ENCODE peak calls at places on chromosome 14, in seven cellular contexts. U is GM12878, O is neural progenitor cell, W is H1, Q is HCT116, I is GM23248, T is colonic mucosa. A is an unnamed sample.

GRCh38 chr14:61106627-61107147 is 125.6 kb downstream of the SLC38A6 start:
- DNase-seq in U (no peak), O (no peak), W (peak; percentile 45), Q (no peak), I (no peak), T (no peak), A (no peak)

GRCh38 chr14:39827901-39828655 is 395.8 kb upstream of the FBXO33 start:
- DNase-seq in U (peak; percentile 21), O (no peak), W (no peak), Q (no peak), I (no peak), T (no peak), A (no peak)

GRCh38 chr14:59679872-59680271 is 103.3 kb upstream of the CCDC175 start:
- DNase-seq in U (no peak), O (peak; percentile 49), W (no peak), Q (no peak), I (peak; percentile 3), T (no peak), A (no peak)

GRCh38 chr14:92493024-92493423 is 20.6 kb upstream of the RIN3 start:
- DNase-seq in U (no peak), O (no peak), W (peak; percentile 30), Q (no peak), I (no peak), T (peak; percentile 9), A (no peak)

GRCh38 chr14:66069830-66070541 is 416.2 kb upstream of the CCDC196 start:
- DNase-seq in U (no peak), O (no peak), W (no peak), Q (no peak), I (peak; percentile 36), T (no peak), A (no peak)

GRCh38 chr14:99915305-99916090 is 122.3 kb downstream of the EML1 start:
- DNase-seq in U (no peak), O (no peak), W (peak; percentile 26), Q (no peak), I (no peak), T (no peak), A (no peak)

GRCh38 chr14:100764716-100765115 is 38.0 kb downstream of the DLK1 start:
- DNase-seq in U (no peak), O (peak; percentile 70), W (no peak), Q (no peak), I (no peak), T (no peak), A (no peak)

GRCh38 chr14:71688576-71688975 is 243.7 kb upstream of the RGS6 start:
- DNase-seq in U (no peak), O (no peak), W (no peak), Q (no peak), I (peak; percentile 45), T (peak; percentile 19), A (no peak)

GRCh38 chr14:57390806-57391562 is 598 bp downstream of the NAA30 start:
- DNase-seq in U (no peak), O (peak; percentile 65), W (peak; percentile 68), Q (no peak), I (peak; percentile 71), T (peak; percentile 36), A (no peak)

GRCh38 chr14:24816011-24816928 is 182.3 kb upstream of the GZMB start:
- DNase-seq in U (no peak), O (no peak), W (no peak), Q (no peak), I (peak; percentile 37), T (peak; percentile 70), A (no peak)

GRCh38 chr14:69574266-69574953 is at the start of gene CCDC177:
- DNase-seq in U (no peak), O (peak; percentile 94), W (peak; percentile 85), Q (peak; percentile 21), I (peak; percentile 67), T (peak; percentile 63), A (no peak)

GRCh38 chr14:55366271-55366670 is 45.4 kb downstream of the ATG14 start:
- DNase-seq in U (no peak), O (no peak), W (no peak), Q (no peak), I (peak; percentile 81), T (no peak), A (no peak)

GRCh38 chr14:104583424-104584114 is 4.0 kb downstream of the C14orf180 start:
- DNase-seq in U (no peak), O (no peak), W (no peak), Q (no peak), I (no peak), T (no peak), A (no peak)

GRCh38 chr14:22579218-22579617 is 9.8 kb downstream of the DAD1 start:
- DNase-seq in U (no peak), O (peak; percentile 40), W (no peak), Q (no peak), I (peak; percentile 19), T (no peak), A (no peak)

GRCh38 chr14:53016491-53016890 is 65.6 kb upstream of the FERMT2 start:
- DNase-seq in U (no peak), O (no peak), W (no peak), Q (no peak), I (peak; percentile 11), T (no peak), A (no peak)

GRCh38 chr14:53016919-53017318 is 66.1 kb upstream of the FERMT2 start:
- DNase-seq in U (no peak), O (no peak), W (no peak), Q (no peak), I (no peak), T (no peak), A (no peak)

GRCh38 chr14:53006931-53007330 is 56.1 kb upstream of the FERMT2 start:
- DNase-seq in U (no peak), O (no peak), W (no peak), Q (no peak), I (no peak), T (no peak), A (no peak)

GRCh38 chr14:53010193-53010592 is 59.3 kb upstream of the FERMT2 start:
- DNase-seq in U (no peak), O (no peak), W (no peak), Q (no peak), I (no peak), T (no peak), A (no peak)

DNA sequence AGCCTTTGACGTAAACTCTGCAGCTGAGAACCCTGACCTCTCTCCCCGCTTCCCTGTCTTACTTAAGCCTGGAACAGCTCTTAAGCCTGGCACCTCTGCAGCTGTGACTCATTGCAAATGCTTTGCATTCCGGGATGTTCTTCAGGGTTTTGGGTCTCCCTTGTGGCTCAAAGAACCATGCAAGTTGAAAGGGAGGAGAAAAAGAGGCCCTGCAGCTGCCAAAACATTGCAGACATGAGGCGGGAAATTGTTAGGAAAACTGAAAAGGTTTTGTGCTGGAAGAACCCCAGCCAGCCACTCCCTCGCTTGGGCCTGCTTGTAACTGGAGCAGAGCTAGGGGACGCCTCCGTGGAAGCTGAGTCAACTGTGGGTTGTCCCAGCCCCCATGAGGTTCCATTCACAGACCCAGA is 60.2 kb upstream of the FERMT2 start:
- DNase-seq in U (no peak), O (peak; percentile 65), W (no peak), Q (peak; percentile 21), I (peak; percentile 96), T (peak; percentile 31), A (peak; percentile 75)
- H3K9ac ChIP-seq in U (no peak overlapping the region), O (no peak overlapping the region), W (no peak overlapping the region), Q (no peak overlapping the region), I (peak overlapping the region; percentile 44), T (no peak overlapping the region), A (no peak overlapping the region)

GRCh38 chr14:72925171-72925759 is 999 bp upstream of the DCAF4 start:
- DNase-seq in U (no peak), O (no peak), W (no peak), Q (no peak), I (no peak), T (peak; percentile 27), A (no peak)

GRCh38 chr14:72928872-72929271 is 2.6 kb downstream of the DCAF4 start:
- DNase-seq in U (no peak), O (no peak), W (no peak), Q (no peak), I (no peak), T (no peak), A (no peak)

GRCh38 chr14:72924332-72924731 is 1.9 kb upstream of the DCAF4 start:
- DNase-seq in U (no peak), O (no peak), W (no peak), Q (no peak), I (no peak), T (no peak), A (no peak)

GRCh38 chr14:72926292-72927028 is at the start of gene DCAF4:
- DNase-seq in U (peak; percentile 94), O (peak; percentile 98), W (peak; percentile 91), Q (peak; percentile 97), I (peak; percentile 100), T (peak; percentile 98), A (peak; percentile 89)

GRCh38 chr14:72925815-72926291 is 411 bp upstream of the DCAF4 start:
- DNase-seq in U (no peak), O (no peak), W (no peak), Q (no peak), I (no peak), T (no peak), A (no peak)
- H3K9ac ChIP-seq in U (peak overlapping the region; percentile 59), O (no peak overlapping the region), W (no peak overlapping the region), Q (peak overlapping the region; percentile 83), I (peak overlapping the region; percentile 95), T (peak overlapping the region; percentile 93), A (peak overlapping the region; percentile 67)

DNA sequence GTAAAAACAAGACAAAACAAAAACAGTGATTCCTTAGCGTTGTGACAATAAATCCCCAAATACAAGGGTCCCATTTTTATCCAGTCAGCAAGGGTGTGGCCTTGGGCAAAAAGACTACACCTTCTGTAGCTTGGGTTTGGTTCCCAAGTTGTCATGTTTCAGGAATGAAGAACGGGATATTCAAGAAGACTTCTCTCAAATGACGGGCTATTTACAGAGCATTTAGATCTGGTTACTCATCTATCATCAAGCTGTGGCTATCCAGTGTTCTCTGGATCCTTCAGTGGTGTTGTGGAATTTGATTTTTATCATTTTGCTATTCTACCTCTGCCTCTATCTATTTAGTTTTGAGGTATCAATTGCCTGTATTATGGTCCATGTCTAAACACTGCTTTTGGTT is 219.7 kb downstream of the SLC25A21 start:
- DNase-seq in U (no peak), O (no peak), W (no peak), Q (peak; percentile 34), I (peak; percentile 88), T (no peak), A (no peak)
- H3K9ac ChIP-seq in U (no peak overlapping the region), O (no peak overlapping the region), W (no peak overlapping the region), Q (no peak overlapping the region), I (no peak overlapping the region), T (no peak overlapping the region), A (no peak overlapping the region)

DNA sequence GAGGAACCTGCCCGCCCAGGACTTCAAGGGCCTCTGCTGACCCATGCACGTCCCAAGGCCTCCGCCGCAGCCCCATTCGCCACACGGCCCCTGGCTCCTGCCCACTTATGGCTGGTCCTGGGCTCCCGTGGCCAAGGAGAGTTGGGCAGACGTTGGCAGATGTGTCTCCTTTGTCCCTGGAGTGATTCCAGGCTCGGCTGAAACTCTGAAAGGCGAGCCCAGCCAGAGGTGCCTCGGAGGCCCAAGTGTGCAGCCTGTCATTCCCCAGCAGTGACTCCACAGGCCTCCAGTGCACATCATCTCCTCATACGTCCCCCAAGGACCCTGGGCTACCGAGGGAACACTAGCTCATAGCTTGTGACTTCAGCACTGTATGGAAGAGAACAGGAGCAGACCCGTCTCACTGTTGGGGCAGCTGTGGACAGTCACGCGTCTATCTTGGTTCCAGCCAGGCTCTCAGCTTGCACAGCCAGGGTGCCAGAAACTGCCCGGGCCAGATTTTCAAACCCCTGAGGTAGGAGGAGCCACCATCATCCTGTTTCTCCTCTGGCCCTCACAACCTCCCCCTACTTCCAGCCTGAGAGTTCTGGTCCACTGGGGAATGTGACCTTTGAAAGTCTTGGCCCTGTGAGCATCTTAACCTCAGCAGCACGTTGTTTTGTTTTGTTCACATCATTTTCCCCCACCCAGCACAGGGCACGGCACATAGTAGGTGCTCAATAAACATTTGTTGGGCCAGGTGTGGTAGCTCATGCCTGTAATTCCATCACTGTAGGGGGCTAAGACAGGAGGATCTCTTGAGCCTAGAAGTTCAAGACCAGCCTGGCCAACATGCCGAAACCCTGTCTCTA is 50.2 kb downstream of the PSMA6 start:
- DNase-seq in U (no peak), O (no peak), W (no peak), Q (no peak), I (peak; percentile 84), T (peak; percentile 51), A (no peak)
- H3K9ac ChIP-seq in U (no peak overlapping the region), O (no peak overlapping the region), W (no peak overlapping the region), Q (no peak overlapping the region), I (peak overlapping the region; percentile 68), T (peak overlapping the region; percentile 92), A (no peak overlapping the region)